ENCODE peak calls at places on chromosomes 1 and 21, in four cellular contexts. One of them, this sample, is unnamed.
A peak's percentile ranks its signal among the peaks of the same experiment; 100 is the strongest.

GRCh38 chr1:65434255-65434654 is 13.8 kb downstream of the LEPR start:
- DNase-seq in fibroblast of lung: no peak
- DNase-seq in PC-3: no peak
- DNase-seq in neural progenitor cell: no peak
- DNase-seq in this sample: peak; percentile 17

GRCh38 chr1:52677407-52677806 is 20.7 kb downstream of the COA7 start:
- DNase-seq in fibroblast of lung: no peak
- DNase-seq in PC-3: no peak
- DNase-seq in neural progenitor cell: no peak
- DNase-seq in this sample: no peak

GRCh38 chr21:36203603-36203889 is 46.9 kb downstream of the DOP1B start:
- DNase-seq in fibroblast of lung: peak; percentile 91
- DNase-seq in PC-3: peak; percentile 86
- DNase-seq in neural progenitor cell: no peak
- DNase-seq in this sample: peak; percentile 96

GRCh38 chr1:66426231-66426853 is 107.6 kb upstream of the SGIP1 start:
- DNase-seq in fibroblast of lung: peak; percentile 30
- DNase-seq in PC-3: no peak
- DNase-seq in neural progenitor cell: no peak
- DNase-seq in this sample: no peak

GRCh38 chr1:19811206-19811851 is 3.8 kb downstream of the RNF186 start:
- DNase-seq in fibroblast of lung: peak; percentile 15
- DNase-seq in PC-3: peak; percentile 47
- DNase-seq in neural progenitor cell: peak; percentile 68
- DNase-seq in this sample: peak; percentile 68

GRCh38 chr1:95742591-95743089 is 508.6 kb downstream of the RWDD3 start:
- DNase-seq in fibroblast of lung: peak; percentile 88
- DNase-seq in PC-3: peak; percentile 20
- DNase-seq in neural progenitor cell: peak; percentile 72
- DNase-seq in this sample: peak; percentile 87

GRCh38 chr1:29201595-29202051 is 19.9 kb upstream of the SRSF4 start:
- DNase-seq in fibroblast of lung: no peak
- DNase-seq in PC-3: no peak
- DNase-seq in neural progenitor cell: no peak
- DNase-seq in this sample: no peak

GRCh38 chr1:241253491-241253890 is 103.5 kb downstream of the RGS7 start:
- DNase-seq in fibroblast of lung: peak; percentile 12
- DNase-seq in PC-3: peak; percentile 61
- DNase-seq in neural progenitor cell: no peak
- DNase-seq in this sample: no peak

GRCh38 chr1:54016343-54017282 is 1.4 kb downstream of the LDLRAD1 start:
- DNase-seq in fibroblast of lung: no peak
- DNase-seq in PC-3: peak; percentile 92
- DNase-seq in neural progenitor cell: no peak
- DNase-seq in this sample: peak; percentile 64

DNA sequence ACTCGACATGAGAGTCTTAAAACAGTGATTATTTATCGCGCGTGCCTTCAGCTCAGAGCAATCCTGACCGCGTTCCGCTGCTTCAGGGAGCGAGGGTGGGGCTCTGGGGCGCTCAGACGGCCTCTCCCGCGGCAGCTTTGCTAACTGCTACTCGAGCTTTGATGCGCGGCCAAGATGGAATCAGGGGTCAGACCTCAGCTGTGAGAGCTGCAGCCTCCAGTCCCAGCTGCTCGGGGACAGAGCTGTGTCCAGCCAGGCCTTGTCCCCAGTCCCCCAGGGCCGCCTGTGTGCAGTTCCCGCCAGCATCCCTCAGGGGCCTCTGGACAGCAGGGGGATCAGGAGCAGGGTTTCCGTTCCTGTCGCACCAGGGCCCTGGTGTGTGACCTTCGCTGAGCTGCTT is 104.6 kb upstream of the TTC34 start:
- DNase-seq in fibroblast of lung: no peak
- DNase-seq in PC-3: no peak
- DNase-seq in neural progenitor cell: no peak
- DNase-seq in this sample: no peak
- H3K4me1 ChIP-seq in fibroblast of lung: no peaks in the 10 kb centered on the region
- H3K4me1 ChIP-seq in PC-3: no peaks in the 10 kb centered on the region
- H3K4me1 ChIP-seq in neural progenitor cell: no peaks in the 10 kb centered on the region
- H3K4me1 ChIP-seq in this sample: no peaks in the 10 kb centered on the region

DNA sequence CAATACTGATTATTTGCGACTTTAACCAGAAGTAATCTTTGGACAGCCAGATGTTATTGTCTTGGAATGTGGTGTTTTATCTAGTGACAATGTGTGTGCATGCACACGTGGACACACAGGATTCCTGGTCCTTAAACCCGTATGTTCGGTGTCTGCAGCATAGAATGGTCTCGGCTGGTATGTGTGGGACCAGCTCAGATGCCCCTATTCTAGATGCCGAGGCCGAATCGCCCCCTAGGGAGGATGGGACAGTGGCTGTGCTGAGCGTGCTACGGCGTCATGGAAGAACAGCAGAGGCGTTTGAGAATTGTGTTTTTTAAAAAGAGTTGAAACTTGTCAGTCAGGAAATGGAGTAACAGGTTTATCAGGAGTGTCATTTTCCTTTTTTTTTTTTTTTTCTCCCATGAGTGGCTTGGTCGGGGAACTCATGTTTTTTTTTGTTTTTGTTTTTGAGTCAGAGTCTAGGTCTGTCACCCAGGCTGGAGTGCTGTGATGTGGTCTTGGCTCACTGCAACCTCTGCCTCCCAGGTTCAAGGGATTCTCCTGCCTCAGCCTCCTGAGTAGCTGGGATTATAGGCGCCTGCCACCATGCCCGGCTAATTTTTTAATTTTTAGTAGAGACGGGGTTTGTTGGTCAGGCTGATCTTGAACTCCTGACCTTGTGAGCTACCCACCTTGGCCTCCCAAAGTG is 30.1 kb downstream of the SKI start:
- DNase-seq in fibroblast of lung: no peak
- DNase-seq in PC-3: peak; percentile 11
- DNase-seq in neural progenitor cell: no peak
- DNase-seq in this sample: no peak
- H3K4me2 ChIP-seq in fibroblast of lung: no peak overlapping the region
- H3K4me2 ChIP-seq in PC-3: no peak overlapping the region
- H3K4me2 ChIP-seq in neural progenitor cell: no peak overlapping the region
- H3K4me2 ChIP-seq in this sample: no peak overlapping the region

GRCh38 chr21:33461538-33462250 is 18.1 kb downstream of the TMEM50B start:
- DNase-seq in fibroblast of lung: no peak
- DNase-seq in PC-3: no peak
- DNase-seq in neural progenitor cell: no peak
- DNase-seq in this sample: no peak
- H3K9ac ChIP-seq in fibroblast of lung: no peak overlapping the region
- H3K9ac ChIP-seq in PC-3: no peak overlapping the region
- H3K9ac ChIP-seq in neural progenitor cell: no peak overlapping the region
- H3K9ac ChIP-seq in this sample: no peak overlapping the region

DNA sequence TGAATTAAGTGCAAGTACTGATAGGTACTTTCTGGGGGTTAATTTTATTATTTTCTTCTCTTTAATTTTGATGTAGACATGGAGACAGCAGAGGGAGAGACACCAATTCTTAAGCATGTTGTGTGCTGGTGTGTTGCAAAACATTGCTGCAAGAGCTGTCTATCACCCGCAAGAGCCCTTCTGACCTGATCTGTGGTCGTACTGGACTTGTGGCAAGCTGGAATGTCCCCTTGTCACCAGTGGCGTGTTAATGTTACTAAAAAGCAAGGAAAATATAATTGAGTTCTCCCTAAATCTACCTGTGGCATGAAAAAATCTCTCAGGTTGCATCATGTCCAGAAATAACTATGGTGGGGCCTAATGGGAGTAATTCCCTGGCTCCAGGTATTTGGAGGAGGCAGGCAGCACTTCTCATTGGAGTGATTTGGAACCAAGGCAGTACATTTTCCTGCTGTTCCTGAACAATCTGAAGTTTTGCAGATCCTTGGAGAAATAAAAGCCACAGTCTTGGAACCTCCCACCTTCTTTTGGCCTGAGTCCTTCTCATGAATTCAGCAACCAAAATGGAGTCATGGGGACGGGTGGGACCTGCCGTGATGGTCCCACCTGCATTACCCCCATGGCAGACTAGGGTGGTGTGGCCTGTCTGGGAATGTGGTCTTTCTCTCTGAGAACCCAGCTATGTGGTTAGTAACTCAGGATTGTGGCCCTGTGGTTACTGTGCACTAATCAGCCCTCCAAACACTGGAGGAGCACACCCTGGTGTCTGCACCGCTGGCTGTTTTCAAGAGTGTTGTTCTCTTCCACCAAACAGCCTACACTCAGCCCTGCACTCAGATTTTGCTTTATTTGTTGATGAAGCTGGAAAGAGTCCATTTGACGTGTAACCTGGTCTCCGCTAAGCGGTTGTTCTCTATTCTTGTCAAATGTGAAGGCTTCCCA is 57.4 kb downstream of the GALNT2 start:
- DNase-seq in fibroblast of lung: peak; percentile 85
- DNase-seq in PC-3: no peak
- DNase-seq in neural progenitor cell: no peak
- DNase-seq in this sample: no peak
- H3K4me1 ChIP-seq in fibroblast of lung: peaks cover 9% of the 10 kb centered on the region
- H3K4me1 ChIP-seq in PC-3: peaks cover 26% of the 10 kb centered on the region
- H3K4me1 ChIP-seq in neural progenitor cell: peaks cover 26% of the 10 kb centered on the region
- H3K4me1 ChIP-seq in this sample: peaks cover 31% of the 10 kb centered on the region

DNA sequence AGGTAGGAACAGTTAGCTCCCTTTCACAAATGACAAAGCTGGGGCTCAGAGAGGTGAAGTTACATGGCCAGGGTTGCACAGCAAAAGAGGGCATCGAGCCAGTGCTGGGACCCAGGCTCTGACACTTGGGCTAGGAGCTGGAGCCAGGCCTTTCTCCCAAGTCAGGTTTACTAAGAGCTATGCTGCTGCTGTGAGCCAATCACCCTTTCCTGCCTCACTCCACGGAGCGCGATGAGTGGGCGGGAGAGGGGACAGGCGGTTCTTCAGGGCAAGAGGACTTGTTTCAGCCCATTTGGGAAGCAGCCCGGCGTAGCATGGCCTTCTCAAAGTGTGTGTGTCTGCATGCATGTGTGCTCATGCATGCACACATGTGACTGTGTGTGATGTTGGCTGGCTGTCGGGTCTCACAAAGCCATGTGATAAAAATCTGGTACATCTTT is 10.6 kb downstream of the ID3 start:
- DNase-seq in fibroblast of lung: peak; percentile 47
- DNase-seq in PC-3: no peak
- DNase-seq in neural progenitor cell: no peak
- DNase-seq in this sample: peak; percentile 92
- H3K4me2 ChIP-seq in fibroblast of lung: no peak overlapping the region
- H3K4me2 ChIP-seq in PC-3: no peak overlapping the region
- H3K4me2 ChIP-seq in neural progenitor cell: no peak overlapping the region
- H3K4me2 ChIP-seq in this sample: no peak overlapping the region

DNA sequence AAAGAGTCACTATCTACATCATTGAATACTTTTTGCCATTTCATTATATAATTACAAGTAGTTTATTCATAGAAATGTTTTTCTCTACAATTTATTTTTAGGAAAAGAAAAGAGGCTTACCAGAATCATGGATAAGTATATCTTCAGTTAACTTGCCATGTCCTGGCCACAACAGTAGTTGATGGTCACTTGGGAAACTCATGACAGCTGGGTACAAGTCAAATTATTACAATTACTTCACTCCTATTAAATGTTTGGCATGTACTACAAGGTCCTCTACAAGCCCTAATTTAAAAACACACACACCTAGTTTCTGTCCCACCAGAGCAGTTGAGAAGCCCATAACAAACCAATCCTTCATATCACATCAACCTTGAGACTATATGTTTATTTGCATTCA is 29.4 kb downstream of the PALMD start:
- DNase-seq in fibroblast of lung: no peak
- DNase-seq in PC-3: no peak
- DNase-seq in neural progenitor cell: no peak
- DNase-seq in this sample: no peak
- H3K9ac ChIP-seq in fibroblast of lung: no peak overlapping the region
- H3K9ac ChIP-seq in PC-3: no peak overlapping the region
- H3K9ac ChIP-seq in neural progenitor cell: no peak overlapping the region
- H3K9ac ChIP-seq in this sample: no peak overlapping the region

DNA sequence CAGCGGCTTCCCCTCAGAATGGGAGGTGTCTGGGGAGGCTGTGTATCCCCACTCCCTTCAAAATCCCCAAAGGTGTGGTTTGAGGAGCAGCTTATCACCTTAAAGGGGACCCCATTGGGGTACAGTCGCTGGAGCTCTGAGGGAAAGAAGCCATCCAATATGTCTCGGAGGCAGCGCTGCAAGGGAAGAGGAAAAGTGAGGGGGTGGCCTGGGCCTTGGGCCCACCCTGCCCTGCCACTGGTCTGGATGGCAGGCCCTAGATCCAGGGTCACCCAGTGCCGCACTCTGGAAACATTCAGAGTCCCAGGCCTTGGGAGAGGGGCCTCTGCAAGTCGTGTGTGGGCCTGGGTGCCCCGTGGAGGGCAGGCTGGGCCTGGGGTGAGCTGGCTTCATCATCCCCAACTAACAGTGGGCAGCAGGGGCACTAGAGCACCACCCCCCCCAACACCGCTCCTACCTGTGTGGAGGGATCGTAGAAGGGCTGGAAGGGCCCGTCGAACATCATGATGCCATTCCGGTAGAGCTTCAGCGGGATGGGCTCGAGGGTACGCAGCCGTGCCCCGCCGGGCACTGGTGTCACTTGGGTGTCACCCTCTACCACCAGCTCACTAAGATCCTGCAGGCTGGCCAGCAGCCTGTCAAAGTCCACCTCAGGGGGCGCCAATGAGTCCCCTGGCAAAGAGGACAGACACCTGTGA is 5.6 kb downstream of the SH3BGRL3 start:
- DNase-seq in fibroblast of lung: no peak
- DNase-seq in PC-3: peak; percentile 62
- DNase-seq in neural progenitor cell: peak; percentile 82
- DNase-seq in this sample: peak; percentile 32
- H3K4me1 ChIP-seq in fibroblast of lung: peaks cover 44% of the 10 kb centered on the region
- H3K4me1 ChIP-seq in PC-3: peaks cover 38% of the 10 kb centered on the region
- H3K4me1 ChIP-seq in neural progenitor cell: peaks cover 37% of the 10 kb centered on the region
- H3K4me1 ChIP-seq in this sample: peaks cover 38% of the 10 kb centered on the region

GRCh38 chr21:14414932-14415508 is 32.1 kb upstream of the HSPA13 start:
- DNase-seq in fibroblast of lung: no peak
- DNase-seq in PC-3: no peak
- DNase-seq in neural progenitor cell: no peak
- DNase-seq in this sample: no peak
- H3K4me2 ChIP-seq in fibroblast of lung: no peak overlapping the region
- H3K4me2 ChIP-seq in PC-3: no peak overlapping the region
- H3K4me2 ChIP-seq in neural progenitor cell: no peak overlapping the region
- H3K4me2 ChIP-seq in this sample: no peak overlapping the region

DNA sequence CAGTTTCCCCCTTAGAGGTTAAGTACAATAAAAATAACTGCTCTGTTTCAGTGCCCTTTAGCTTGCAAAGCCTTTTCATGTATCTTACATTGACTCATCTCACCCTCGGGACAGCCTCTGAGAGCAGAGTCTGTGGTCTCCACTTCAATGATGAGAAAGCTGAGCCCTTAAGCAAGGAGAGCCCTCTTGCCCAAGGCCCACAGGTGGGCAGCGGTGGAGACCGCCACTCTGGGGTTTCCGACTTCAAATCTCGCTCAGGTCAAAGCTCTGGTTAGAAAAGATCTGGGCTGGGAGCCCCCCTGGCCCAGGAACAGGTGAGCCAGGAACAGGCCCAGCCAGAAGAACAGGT is 4.3 kb upstream of the PMVK start:
- DNase-seq in fibroblast of lung: no peak
- DNase-seq in PC-3: no peak
- DNase-seq in neural progenitor cell: no peak
- DNase-seq in this sample: no peak
- H3K9ac ChIP-seq in fibroblast of lung: no peak overlapping the region
- H3K9ac ChIP-seq in PC-3: no peak overlapping the region
- H3K9ac ChIP-seq in neural progenitor cell: no peak overlapping the region
- H3K9ac ChIP-seq in this sample: no peak overlapping the region

DNA sequence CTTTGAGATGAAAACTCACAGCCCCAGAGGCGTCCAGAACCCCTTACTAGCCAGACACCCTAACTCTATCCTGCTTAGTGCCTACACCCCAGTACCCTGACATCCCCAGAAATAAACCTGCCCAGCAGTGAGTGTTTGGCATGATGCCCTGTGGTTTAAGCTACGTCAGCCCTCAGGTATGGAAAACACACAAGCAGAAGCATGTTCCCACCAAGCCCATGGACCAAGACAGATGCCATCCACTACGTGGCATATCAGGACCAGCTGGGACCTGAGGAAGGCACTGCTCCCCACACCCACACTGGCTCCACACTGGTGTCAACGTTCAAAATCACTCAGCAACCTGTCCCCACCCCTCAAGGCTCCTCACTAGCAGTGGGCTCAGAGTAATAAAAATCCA is 116.4 kb downstream of the SYT2 start:
- DNase-seq in fibroblast of lung: peak; percentile 75
- DNase-seq in PC-3: peak; percentile 57
- DNase-seq in neural progenitor cell: no peak
- DNase-seq in this sample: peak; percentile 27
- H3K4me1 ChIP-seq in fibroblast of lung: peaks cover 9% of the 10 kb centered on the region
- H3K4me1 ChIP-seq in PC-3: peaks cover 27% of the 10 kb centered on the region
- H3K4me1 ChIP-seq in neural progenitor cell: no peaks in the 10 kb centered on the region
- H3K4me1 ChIP-seq in this sample: peaks cover 13% of the 10 kb centered on the region

This sample was measured in GM23248.